ENCODE peak calls at places on chromosomes 5 and 9, in ten cellular contexts. One of them, this sample, is unnamed.

GRCh38 chr5:139566611-139567010 is 5.5 kb downstream of the UBE2D2 start:
- DNase-seq in pancreas: no peak
- DNase-seq in uterus: no peak
- DNase-seq in endodermal cell: no peak
- DNase-seq in Peyer's patch: no peak
- DNase-seq in ovary: no peak
- DNase-seq in CD8-positive, alpha-beta memory T cell: no peak
- DNase-seq in breast epithelium: no peak
- DNase-seq in IMR-90: no peak
- DNase-seq in mesenchymal stem cell: no peak
- DNase-seq in this sample: no peak

GRCh38 chr9:20297646-20298084 is 324.6 kb downstream of the MLLT3 start:
- DNase-seq in pancreas: no peak
- DNase-seq in uterus: peak
- DNase-seq in endodermal cell: no peak
- DNase-seq in Peyer's patch: no peak
- DNase-seq in ovary: peak
- DNase-seq in CD8-positive, alpha-beta memory T cell: no peak
- DNase-seq in breast epithelium: no peak
- DNase-seq in IMR-90: peak
- DNase-seq in mesenchymal stem cell: peak
- DNase-seq in this sample: no peak

GRCh38 chr5:75057551-75057950 is 5.2 kb upstream of the GCNT4 start:
- DNase-seq in pancreas: no peak
- DNase-seq in uterus: no peak
- DNase-seq in endodermal cell: no peak
- DNase-seq in Peyer's patch: no peak
- DNase-seq in ovary: no peak
- DNase-seq in CD8-positive, alpha-beta memory T cell: no peak
- DNase-seq in breast epithelium: no peak
- DNase-seq in IMR-90: no peak
- DNase-seq in mesenchymal stem cell: peak
- DNase-seq in this sample: no peak

GRCh38 chr5:90144625-90145327 is 264.8 kb downstream of the CETN3 start:
- DNase-seq in pancreas: no peak
- DNase-seq in uterus: no peak
- DNase-seq in endodermal cell: no peak
- DNase-seq in Peyer's patch: no peak
- DNase-seq in ovary: no peak
- DNase-seq in CD8-positive, alpha-beta memory T cell: no peak
- DNase-seq in breast epithelium: no peak
- DNase-seq in IMR-90: no peak
- DNase-seq in mesenchymal stem cell: peak
- DNase-seq in this sample: no peak

GRCh38 chr5:136034976-136035375 is 6.2 kb downstream of the TGFBI start:
- DNase-seq in pancreas: no peak
- DNase-seq in uterus: no peak
- DNase-seq in endodermal cell: peak
- DNase-seq in Peyer's patch: no peak
- DNase-seq in ovary: no peak
- DNase-seq in CD8-positive, alpha-beta memory T cell: no peak
- DNase-seq in breast epithelium: no peak
- DNase-seq in IMR-90: no peak
- DNase-seq in mesenchymal stem cell: no peak
- DNase-seq in this sample: no peak

GRCh38 chr5:94326579-94326978 is 291.8 kb downstream of the KIAA0825 start:
- DNase-seq in pancreas: no peak
- DNase-seq in uterus: no peak
- DNase-seq in endodermal cell: no peak
- DNase-seq in Peyer's patch: no peak
- DNase-seq in ovary: no peak
- DNase-seq in CD8-positive, alpha-beta memory T cell: no peak
- DNase-seq in breast epithelium: no peak
- DNase-seq in IMR-90: no peak
- DNase-seq in mesenchymal stem cell: no peak
- DNase-seq in this sample: no peak

GRCh38 chr9:122788831-122789230 is at the start of gene OR5C1:
- DNase-seq in pancreas: no peak
- DNase-seq in uterus: no peak
- DNase-seq in endodermal cell: no peak
- DNase-seq in Peyer's patch: no peak
- DNase-seq in ovary: no peak
- DNase-seq in CD8-positive, alpha-beta memory T cell: no peak
- DNase-seq in breast epithelium: no peak
- DNase-seq in IMR-90: no peak
- DNase-seq in mesenchymal stem cell: no peak
- DNase-seq in this sample: no peak

GRCh38 chr5:106780355-106780754 is 890.4 kb downstream of the EFNA5 start:
- DNase-seq in pancreas: no peak
- DNase-seq in uterus: no peak
- DNase-seq in endodermal cell: no peak
- DNase-seq in Peyer's patch: no peak
- DNase-seq in ovary: no peak
- DNase-seq in CD8-positive, alpha-beta memory T cell: no peak
- DNase-seq in breast epithelium: no peak
- DNase-seq in IMR-90: no peak
- DNase-seq in mesenchymal stem cell: no peak
- DNase-seq in this sample: no peak

GRCh38 chr9:38029923-38030638 is 38.9 kb downstream of the SHB start:
- DNase-seq in pancreas: no peak
- DNase-seq in uterus: no peak
- DNase-seq in endodermal cell: no peak
- DNase-seq in Peyer's patch: no peak
- DNase-seq in ovary: no peak
- DNase-seq in CD8-positive, alpha-beta memory T cell: no peak
- DNase-seq in breast epithelium: no peak
- DNase-seq in IMR-90: no peak
- DNase-seq in mesenchymal stem cell: no peak
- DNase-seq in this sample: no peak

GRCh38 chr9:89923961-89924504 is 319.2 kb downstream of the GADD45G start:
- DNase-seq in pancreas: peak
- DNase-seq in uterus: no peak
- DNase-seq in endodermal cell: peak
- DNase-seq in Peyer's patch: peak
- DNase-seq in ovary: peak
- DNase-seq in CD8-positive, alpha-beta memory T cell: no peak
- DNase-seq in breast epithelium: no peak
- DNase-seq in IMR-90: no peak
- DNase-seq in mesenchymal stem cell: peak
- DNase-seq in this sample: peak

GRCh38 chr9:78605029-78605930 is 308.4 kb downstream of the PSAT1 start:
- DNase-seq in pancreas: no peak
- DNase-seq in uterus: no peak
- DNase-seq in endodermal cell: no peak
- DNase-seq in Peyer's patch: no peak
- DNase-seq in ovary: peak
- DNase-seq in CD8-positive, alpha-beta memory T cell: no peak
- DNase-seq in breast epithelium: no peak
- DNase-seq in IMR-90: no peak
- DNase-seq in mesenchymal stem cell: no peak
- DNase-seq in this sample: peak

GRCh38 chr9:113462781-113463286 is 693 bp upstream of the RGS3 start:
- DNase-seq in pancreas: no peak
- DNase-seq in uterus: no peak
- DNase-seq in endodermal cell: no peak
- DNase-seq in Peyer's patch: no peak
- DNase-seq in ovary: no peak
- DNase-seq in CD8-positive, alpha-beta memory T cell: no peak
- DNase-seq in breast epithelium: no peak
- DNase-seq in IMR-90: no peak
- DNase-seq in mesenchymal stem cell: no peak
- DNase-seq in this sample: no peak

GRCh38 chr5:74762599-74762998 is 4.3 kb downstream of the GFM2 start:
- DNase-seq in pancreas: no peak
- DNase-seq in uterus: no peak
- DNase-seq in endodermal cell: no peak
- DNase-seq in Peyer's patch: no peak
- DNase-seq in ovary: no peak
- DNase-seq in CD8-positive, alpha-beta memory T cell: no peak
- DNase-seq in breast epithelium: no peak
- DNase-seq in IMR-90: peak
- DNase-seq in mesenchymal stem cell: peak
- DNase-seq in this sample: peak

GRCh38 chr9:10873999-10874398 is 261.2 kb upstream of the PTPRD start:
- DNase-seq in pancreas: no peak
- DNase-seq in uterus: no peak
- DNase-seq in endodermal cell: no peak
- DNase-seq in Peyer's patch: no peak
- DNase-seq in ovary: no peak
- DNase-seq in CD8-positive, alpha-beta memory T cell: no peak
- DNase-seq in breast epithelium: no peak
- DNase-seq in IMR-90: no peak
- DNase-seq in mesenchymal stem cell: no peak
- DNase-seq in this sample: no peak

GRCh38 chr9:133356391-133357091 is at the start of the genes SURF1 and SURF2:
- DNase-seq in pancreas: peak
- DNase-seq in uterus: peak
- DNase-seq in endodermal cell: peak
- DNase-seq in Peyer's patch: peak
- DNase-seq in ovary: peak
- DNase-seq in CD8-positive, alpha-beta memory T cell: peak
- DNase-seq in breast epithelium: peak
- DNase-seq in IMR-90: peak
- DNase-seq in mesenchymal stem cell: peak
- DNase-seq in this sample: peak

DNA sequence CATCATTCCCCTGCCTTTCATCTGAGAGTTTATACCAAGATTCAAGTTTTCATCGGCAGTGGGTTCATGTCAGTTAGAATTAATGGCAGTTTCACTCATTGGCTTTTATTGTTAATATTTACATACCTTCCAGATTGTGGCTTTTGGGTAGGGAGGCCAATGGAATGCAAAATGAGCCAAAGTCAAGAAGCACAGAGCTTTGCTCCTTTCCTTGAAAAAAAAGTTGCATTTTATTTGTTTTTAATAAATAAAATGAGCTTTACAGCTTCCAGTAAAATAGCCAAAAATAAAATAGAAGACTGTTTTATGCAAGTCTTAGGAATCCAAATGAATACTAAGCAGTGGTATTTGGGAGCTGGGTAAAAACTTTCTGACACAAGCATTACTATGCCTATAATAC is 575.1 kb upstream of the WWC1 start:
- DNase-seq in pancreas: no peak
- DNase-seq in uterus: no peak
- DNase-seq in endodermal cell: no peak
- DNase-seq in Peyer's patch: no peak
- DNase-seq in ovary: no peak
- DNase-seq in CD8-positive, alpha-beta memory T cell: no peak
- DNase-seq in breast epithelium: no peak
- DNase-seq in IMR-90: peak
- DNase-seq in mesenchymal stem cell: peak
- DNase-seq in this sample: no peak
- H3K27ac ChIP-seq in pancreas: no peak
- H3K27ac ChIP-seq in uterus: no peak
- H3K27ac ChIP-seq in endodermal cell: no peak
- H3K27ac ChIP-seq in Peyer's patch: no peak
- H3K27ac ChIP-seq in ovary: no peak
- H3K27ac ChIP-seq in CD8-positive, alpha-beta memory T cell: no peak
- H3K27ac ChIP-seq in breast epithelium: no peak
- H3K27ac ChIP-seq in IMR-90: peak
- H3K27ac ChIP-seq in mesenchymal stem cell: no peak
- H3K27ac ChIP-seq in this sample: no peak

GRCh38 chr9:135702002-135702721 is at the start of gene KCNT1:
- DNase-seq in pancreas: peak
- DNase-seq in uterus: no peak
- DNase-seq in endodermal cell: peak
- DNase-seq in Peyer's patch: no peak
- DNase-seq in ovary: peak
- DNase-seq in CD8-positive, alpha-beta memory T cell: peak
- DNase-seq in breast epithelium: no peak
- DNase-seq in IMR-90: peak
- DNase-seq in mesenchymal stem cell: peak
- DNase-seq in this sample: peak
- H3K4me3 ChIP-seq in pancreas: no peak
- H3K4me3 ChIP-seq in uterus: no peak
- H3K4me3 ChIP-seq in endodermal cell: no peak
- H3K4me3 ChIP-seq in Peyer's patch: no peak
- H3K4me3 ChIP-seq in ovary: peak
- H3K4me3 ChIP-seq in CD8-positive, alpha-beta memory T cell: no peak
- H3K4me3 ChIP-seq in breast epithelium: peak
- H3K4me3 ChIP-seq in IMR-90: no peak
- H3K4me3 ChIP-seq in mesenchymal stem cell: peak
- H3K4me3 ChIP-seq in this sample: no peak

GRCh38 chr5:757931-758697 is 26.4 kb downstream of the ZDHHC11B start:
- DNase-seq in pancreas: no peak
- DNase-seq in uterus: no peak
- DNase-seq in endodermal cell: peak
- DNase-seq in Peyer's patch: no peak
- DNase-seq in ovary: no peak
- DNase-seq in CD8-positive, alpha-beta memory T cell: no peak
- DNase-seq in breast epithelium: peak
- DNase-seq in IMR-90: no peak
- DNase-seq in mesenchymal stem cell: peak
- DNase-seq in this sample: peak
- H3K27ac ChIP-seq in pancreas: no peak
- H3K27ac ChIP-seq in uterus: no peak
- H3K27ac ChIP-seq in endodermal cell: peak
- H3K27ac ChIP-seq in Peyer's patch: peak
- H3K27ac ChIP-seq in ovary: no peak
- H3K27ac ChIP-seq in CD8-positive, alpha-beta memory T cell: no peak
- H3K27ac ChIP-seq in breast epithelium: peak
- H3K27ac ChIP-seq in IMR-90: no peak
- H3K27ac ChIP-seq in mesenchymal stem cell: no peak
- H3K27ac ChIP-seq in this sample: no peak

GRCh38 chr5:176534640-176535039 is 2.6 kb downstream of the RNF44 start:
- DNase-seq in pancreas: no peak
- DNase-seq in uterus: no peak
- DNase-seq in endodermal cell: peak
- DNase-seq in Peyer's patch: peak
- DNase-seq in ovary: no peak
- DNase-seq in CD8-positive, alpha-beta memory T cell: no peak
- DNase-seq in breast epithelium: no peak
- DNase-seq in IMR-90: no peak
- DNase-seq in mesenchymal stem cell: no peak
- DNase-seq in this sample: no peak

GRCh38 chr5:176533894-176534611 is 3.1 kb downstream of the RNF44 start:
- DNase-seq in pancreas: peak
- DNase-seq in uterus: no peak
- DNase-seq in endodermal cell: peak
- DNase-seq in Peyer's patch: peak
- DNase-seq in ovary: peak
- DNase-seq in CD8-positive, alpha-beta memory T cell: peak
- DNase-seq in breast epithelium: no peak
- DNase-seq in IMR-90: peak
- DNase-seq in mesenchymal stem cell: no peak
- DNase-seq in this sample: no peak

GRCh38 chr5:176535655-176536131 is 1.5 kb downstream of the RNF44 start:
- DNase-seq in pancreas: peak
- DNase-seq in uterus: no peak
- DNase-seq in endodermal cell: peak
- DNase-seq in Peyer's patch: no peak
- DNase-seq in ovary: peak
- DNase-seq in CD8-positive, alpha-beta memory T cell: no peak
- DNase-seq in breast epithelium: no peak
- DNase-seq in IMR-90: no peak
- DNase-seq in mesenchymal stem cell: peak
- DNase-seq in this sample: no peak

GRCh38 chr5:176536132-176536901 is 885 bp downstream of the RNF44 start:
- DNase-seq in pancreas: peak
- DNase-seq in uterus: peak
- DNase-seq in endodermal cell: peak
- DNase-seq in Peyer's patch: peak
- DNase-seq in ovary: peak
- DNase-seq in CD8-positive, alpha-beta memory T cell: peak
- DNase-seq in breast epithelium: peak
- DNase-seq in IMR-90: peak
- DNase-seq in mesenchymal stem cell: peak
- DNase-seq in this sample: peak

GRCh38 chr5:176535101-176535654 is 2.0 kb downstream of the RNF44 start:
- DNase-seq in pancreas: peak
- DNase-seq in uterus: no peak
- DNase-seq in endodermal cell: peak
- DNase-seq in Peyer's patch: peak
- DNase-seq in ovary: no peak
- DNase-seq in CD8-positive, alpha-beta memory T cell: peak
- DNase-seq in breast epithelium: no peak
- DNase-seq in IMR-90: peak
- DNase-seq in mesenchymal stem cell: peak
- DNase-seq in this sample: peak
- H3K4me3 ChIP-seq in pancreas: peak
- H3K4me3 ChIP-seq in uterus: no peak
- H3K4me3 ChIP-seq in endodermal cell: peak
- H3K4me3 ChIP-seq in Peyer's patch: peak
- H3K4me3 ChIP-seq in ovary: peak
- H3K4me3 ChIP-seq in CD8-positive, alpha-beta memory T cell: peak
- H3K4me3 ChIP-seq in breast epithelium: peak
- H3K4me3 ChIP-seq in IMR-90: peak
- H3K4me3 ChIP-seq in mesenchymal stem cell: peak
- H3K4me3 ChIP-seq in this sample: peak

This sample was measured in mesendoderm.